ENCODE peak calls at places on chromosomes 3 and 15, in four cellular contexts. J, H, Z and G are unnamed samples.

GRCh38 chr15:31857194-31857593 is 173.1 kb upstream of the CHRNA7 start:
- DNase-seq in J (no peak), H (no peak), Z (no peak), G (no peak)

GRCh38 chr3:61563614-61564404 is 2.4 kb downstream of the PTPRG start:
- DNase-seq in Z (no peak), J (no peak), H (no peak), G (no peak)

GRCh38 chr3:37319784-37320183 is 145.4 kb upstream of the LRRFIP2 start:
- DNase-seq in H (no peak), Z (no peak), J (no peak), G (no peak)

GRCh38 chr3:143847787-143848631 is at the start of gene SLC9A9:
- DNase-seq in J (no peak), H (peak), Z (peak), G (peak)

GRCh38 chr15:58805095-58805494 is 34.0 kb downstream of the MINDY2 start:
- DNase-seq in J (no peak), Z (no peak), H (no peak), G (no peak)

GRCh38 chr3:40124918-40125317 is 184.6 kb upstream of the EIF1B start:
- DNase-seq in H (no peak), J (peak), Z (no peak), G (no peak)

GRCh38 chr3:55158345-55158744 is 230.5 kb upstream of the LRTM1 start:
- DNase-seq in H (no peak), Z (no peak), J (no peak), G (no peak)

GRCh38 chr3:56023546-56023945 is 444.7 kb downstream of the ERC2 start:
- DNase-seq in J (no peak), H (no peak), Z (no peak), G (no peak)

GRCh38 chr3:152222327-152222726 is 46.4 kb upstream of the MBNL1 start:
- DNase-seq in Z (no peak), H (no peak), J (no peak), G (no peak)

GRCh38 chr3:73552700-73553099 is 72.0 kb downstream of the PDZRN3 start:
- DNase-seq in Z (no peak), H (peak), J (no peak), G (no peak)

GRCh38 chr15:70407955-70408354 is 310.2 kb upstream of the TLE3 start:
- DNase-seq in Z (no peak), H (no peak), J (no peak), G (no peak)

GRCh38 chr3:189118896-189119295 is 52.9 kb upstream of the TPRG1 start:
- DNase-seq in Z (no peak), J (no peak), H (no peak), G (no peak)

GRCh38 chr3:108391917-108392585 is 95.7 kb downstream of the HHLA2 start:
- DNase-seq in H (no peak), J (no peak), Z (no peak), G (no peak)

GRCh38 chr3:172885704-172886103 is 135.2 kb downstream of the ECT2 start:
- DNase-seq in J (no peak), H (no peak), Z (no peak), G (no peak)

GRCh38 chr3:11415099-11415498 is 142.9 kb downstream of the ATG7 start:
- DNase-seq in Z (no peak), H (no peak), J (no peak), G (no peak)

GRCh38 chr15:33915571-33916407 is 52.5 kb upstream of the CHRM5 start:
- DNase-seq in H (no peak), J (peak), Z (no peak), G (no peak)

GRCh38 chr15:62059818-62060115 is 480 bp downstream of the VPS13C start:
- DNase-seq in Z (peak), H (peak), J (no peak), G (no peak)

GRCh38 chr15:63896336-63897115 is 62.8 kb upstream of the HERC1 start:
- DNase-seq in Z (no peak), J (no peak), H (peak), G (peak)

GRCh38 chr3:123447749-123448502 is 964 bp downstream of the ADCY5 start:
- DNase-seq in J (no peak), Z (no peak), H (no peak), G (no peak)

GRCh38 chr3:126525091-126525852 is 1.3 kb downstream of the CHST13 start:
- DNase-seq in Z (peak), J (no peak), H (no peak), G (no peak)

DNA sequence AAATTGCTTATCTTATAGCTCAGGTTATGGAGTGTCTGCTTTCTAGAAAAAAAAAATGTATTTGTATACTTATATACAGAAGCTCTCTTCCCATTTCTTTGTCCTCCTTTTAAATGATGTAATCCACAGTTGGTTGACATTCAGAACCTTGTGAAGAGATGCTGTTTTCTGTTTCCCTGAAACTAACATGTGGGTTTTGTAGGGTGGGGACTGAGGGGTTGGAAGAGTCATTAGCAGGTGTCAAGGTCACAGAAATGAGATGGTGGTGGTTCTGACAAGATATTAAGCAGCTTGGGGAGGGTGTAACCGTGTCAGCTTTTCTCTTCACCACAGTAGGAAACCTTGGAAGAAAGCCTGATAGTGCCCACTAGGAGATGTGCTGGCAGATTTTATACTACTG is 2.4 kb downstream of the RASA2 start:
- DNase-seq in J (no peak), H (no peak), Z (no peak), G (no peak)
- H3K4me3 ChIP-seq in J (no peak), H (no peak), Z (no peak), G (no peak)

DNA sequence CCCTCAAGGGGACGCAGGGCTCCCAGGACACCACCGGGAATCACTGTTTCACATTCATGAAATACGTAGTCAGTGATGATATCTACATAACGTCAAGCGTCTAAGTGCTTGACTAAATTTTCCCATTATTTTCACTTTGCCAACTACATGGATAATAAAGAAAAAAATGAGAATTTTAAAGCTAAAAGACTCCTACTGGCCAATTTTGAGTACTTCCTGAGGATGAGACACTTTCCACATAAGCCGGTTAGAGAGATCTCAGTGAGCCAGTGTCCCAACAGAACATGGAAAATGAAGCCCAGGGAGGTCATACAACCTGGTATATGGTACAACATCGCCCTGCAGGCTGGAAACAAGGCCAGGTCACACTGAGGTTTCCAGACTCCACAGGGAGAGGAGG is 928.1 kb downstream of the FHIT start:
- DNase-seq in H (no peak), J (no peak), Z (no peak), G (no peak)
- TF ChIP-seq CTCF in H (peak), J (no peak), Z (no peak), G (no peak)

GRCh38 chr3:196207833-196208607 is 3.2 kb downstream of the ZDHHC19 start:
- DNase-seq in Z (peak), J (no peak), H (peak), G (no peak)
- H3K4me3 ChIP-seq in Z (peak), J (peak), H (peak), G (peak)

GRCh38 chr3:104610730-104611652 is 755.7 kb upstream of the ALCAM start:
- DNase-seq in H (no peak), J (no peak), Z (no peak), G (no peak)
- TF ChIP-seq CTCF in H (no peak), J (peak), Z (peak), G (peak)

GRCh38 chr3:65406470-65406869 is 632.2 kb downstream of the MAGI1 start:
- DNase-seq in H (no peak), Z (no peak), J (no peak), G (peak)

GRCh38 chr3:65401359-65401810 is 637.3 kb downstream of the MAGI1 start:
- DNase-seq in H (no peak), J (no peak), Z (no peak), G (no peak)

GRCh38 chr3:65402597-65402996 is 636.1 kb downstream of the MAGI1 start:
- DNase-seq in H (peak), Z (no peak), J (no peak), G (peak)

GRCh38 chr3:65398953-65399352 is 639.8 kb downstream of the MAGI1 start:
- DNase-seq in Z (no peak), J (no peak), H (no peak), G (no peak)

GRCh38 chr3:65400893-65401292 is 637.8 kb downstream of the MAGI1 start:
- DNase-seq in Z (no peak), H (no peak), J (no peak), G (no peak)
- H3K4me3 ChIP-seq in Z (no peak), H (no peak), J (no peak), G (no peak)

GRCh38 chr3:41794748-41795589 is 166.9 kb downstream of the ULK4 start:
- DNase-seq in H (no peak), Z (no peak), J (no peak), G (no peak)

GRCh38 chr3:41792806-41793205 is 169.1 kb downstream of the ULK4 start:
- DNase-seq in H (no peak), J (no peak), Z (no peak), G (no peak)
- TF ChIP-seq CTCF in H (no peak), J (no peak), Z (no peak), G (no peak)

GRCh38 chr15:49255966-49256759 is 86.1 kb downstream of the GALK2 start:
- DNase-seq in Z (no peak), H (no peak), J (no peak), G (no peak)
- H3K4me3 ChIP-seq in Z (no peak), H (no peak), J (no peak), G (no peak)

GRCh38 chr15:71730277-71731144 is 79.8 kb upstream of the NR2E3 start:
- DNase-seq in J (peak), H (peak), Z (no peak), G (no peak)
- TF ChIP-seq CTCF in J (peak), H (peak), Z (peak), G (peak)

DNA sequence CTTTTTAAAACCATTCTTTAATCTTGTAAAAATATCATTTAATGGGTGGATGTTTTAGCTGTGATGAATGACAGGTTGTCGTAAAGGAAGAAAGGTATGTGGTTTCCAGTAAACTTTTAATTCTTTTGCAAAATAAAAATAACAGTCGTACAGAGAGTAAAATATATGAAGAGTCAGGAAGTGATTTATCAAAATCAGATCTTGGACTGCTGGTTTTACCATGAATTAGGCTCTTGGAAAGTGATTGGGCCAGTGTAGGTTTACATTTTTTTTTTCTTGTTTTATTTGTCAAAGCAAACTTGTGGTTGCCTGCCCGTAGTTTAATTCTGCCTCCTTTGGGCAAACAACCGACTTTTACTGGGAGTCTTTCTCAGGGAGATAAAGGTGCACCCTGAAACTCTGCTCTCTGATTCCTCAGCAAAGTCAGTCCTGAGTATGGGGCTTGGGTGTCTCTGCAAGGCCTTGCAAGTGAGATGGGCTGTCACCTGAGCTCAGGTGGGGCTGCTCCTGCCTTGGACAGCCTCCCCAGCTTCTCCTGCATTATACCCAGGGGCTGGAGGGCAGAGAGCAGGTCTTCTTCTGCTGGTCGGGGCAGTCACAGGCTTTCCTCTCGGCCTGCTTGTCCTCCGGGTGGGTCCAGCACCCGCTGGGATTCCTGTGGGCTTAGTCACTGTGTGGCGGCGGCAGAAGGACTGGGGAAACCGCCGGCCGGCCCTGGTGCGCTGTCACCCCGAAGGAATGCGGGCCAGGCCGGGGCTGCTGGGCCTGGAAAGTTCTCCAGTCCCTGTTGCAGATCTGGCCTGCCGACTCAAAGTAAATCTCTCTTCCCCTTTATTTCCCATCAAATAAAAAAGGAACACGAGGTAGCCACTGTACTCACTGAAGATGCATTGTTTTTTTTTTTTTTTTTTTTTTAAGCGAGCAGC is 79.0 kb downstream of the IGF1R start:
- DNase-seq in Z (peak), J (peak), H (peak), G (peak)
- H3K4me3 ChIP-seq in Z (no peak), J (no peak), H (no peak), G (no peak)